ENCODE peak calls at places on chromosomes 1 and 21, in nine cellular contexts. N is amniotic stem cell, M is GM19239, L is psoas muscle, P is aorta, D is activated T-cell treated with anti-CD3 and anti-CD28 coated beads for 24 hours, X is lower leg skin, U is left ventricle myocardium inferior, S is D721Med. C is an unnamed sample.

GRCh38 chr21:36550761-36551160 is 70.8 kb upstream of the CLDN14 start:
- DNase-seq in U (no peak), X (no peak), P (no peak), M (no peak), S (no peak), N (no peak), L (no peak), D (no peak), C (no peak)

GRCh38 chr1:78079580-78079979 is 33.8 kb downstream of the GIPC2 start:
- DNase-seq in U (no peak), P (no peak), N (no peak), D (no peak), X (no peak), M (no peak), S (no peak), L (no peak), C (no peak)

GRCh38 chr1:220952941-220953340 is 73.7 kb downstream of the HLX start:
- DNase-seq in L (no peak), S (no peak), M (no peak), N (no peak), X (no peak), P (no peak), D (no peak), U (no peak), C (no peak)

GRCh38 chr1:11799099-11799498 is 6.7 kb downstream of the MTHFR start:
- DNase-seq in N (no peak), S (no peak), X (no peak), U (no peak), D (no peak), L (no peak), P (no peak), M (no peak), C (no peak)

GRCh38 chr1:197955486-197956394 is 38.6 kb downstream of the LHX9 start:
- DNase-seq in X (no peak), U (no peak), L (no peak), N (no peak), P (no peak), D (no peak), M (no peak), S (no peak), C (no peak)

GRCh38 chr1:4820543-4820942 is 166.1 kb downstream of the AJAP1 start:
- DNase-seq in P (no peak), X (no peak), M (no peak), L (no peak), N (no peak), D (no peak), S (no peak), U (no peak), C (no peak)

GRCh38 chr21:34799092-34799491 is 130.3 kb downstream of the CLIC6 start:
- DNase-seq in P (no peak), D (no peak), N (no peak), S (no peak), X (no peak), M (no peak), U (no peak), L (no peak), C (no peak)

GRCh38 chr1:67652800-67653199 is 32.2 kb upstream of the GADD45A start:
- DNase-seq in D (no peak), U (no peak), S (no peak), L (peak; percentile 59), N (no peak), X (peak; percentile 55), P (no peak), M (no peak), C (no peak)

GRCh38 chr1:186536272-186536905 is 75.5 kb upstream of the PDC start:
- DNase-seq in U (no peak), P (no peak), L (no peak), D (no peak), X (no peak), S (no peak), N (no peak), M (no peak), C (no peak)

GRCh38 chr1:223628233-223628632 is 37.3 kb downstream of the CAPN8 start:
- DNase-seq in S (no peak), X (no peak), U (peak; percentile 35), N (no peak), M (peak; percentile 32), P (peak; percentile 57), L (no peak), D (peak; percentile 30), C (no peak)

GRCh38 chr1:217029311-217030157 is 306.3 kb upstream of the ESRRG start:
- DNase-seq in L (no peak), S (no peak), P (peak; percentile 43), D (no peak), X (peak; percentile 20), U (no peak), M (no peak), N (peak; percentile 54), C (no peak)

GRCh38 chr1:52288286-52288685 is 77.7 kb downstream of the CC2D1B start:
- DNase-seq in S (no peak), X (no peak), D (no peak), P (no peak), U (no peak), M (no peak), L (no peak), N (no peak), C (no peak)

GRCh38 chr21:31730687-31731111 is 1.2 kb downstream of the SCAF4 start:
- DNase-seq in N (no peak), X (no peak), L (no peak), S (no peak), D (no peak), U (no peak), P (no peak), M (no peak), C (no peak)

GRCh38 chr1:9906466-9906865 is 3.6 kb downstream of the CTNNBIP1 start:
- DNase-seq in M (no peak), L (no peak), P (no peak), X (no peak), U (no peak), S (no peak), N (no peak), D (no peak), C (no peak)

GRCh38 chr1:9825101-9826074 is 1.6 kb upstream of the CLSTN1 start:
- DNase-seq in L (peak; percentile 85), X (peak; percentile 70), D (no peak), M (no peak), N (no peak), U (peak; percentile 31), S (no peak), P (peak; percentile 65), C (no peak)

GRCh38 chr21:17270234-17270633 is 242.6 kb upstream of the CXADR start:
- DNase-seq in S (no peak), P (no peak), L (no peak), U (peak; percentile 20), X (peak; percentile 32), N (no peak), M (no peak), D (no peak), C (peak; percentile 49)

C was measured in brain pericyte.